ENCODE peak calls at places on chromosomes 6 and 20, in five cellular contexts. J is immature natural killer cell, G is SK-N-SH, R is GM06990, Y is NCI-H187. C is an unnamed sample.
A peak's percentile ranks its signal among the peaks of the same experiment; 100 is the strongest.

GRCh38 chr20:17843246-17844132 is 125.1 kb downstream of the SNX5 start:
- DNase-seq in R (no peak), G (no peak), Y (no peak), J (peak; percentile 70), C (peak; percentile 54)

GRCh38 chr20:4406627-4407026 is 315.1 kb upstream of the PRND start:
- DNase-seq in J (no peak), Y (no peak), G (no peak), R (no peak), C (no peak)

GRCh38 chr6:159169193-159169555 is at the start of gene FNDC1:
- DNase-seq in R (peak; percentile 47), Y (no peak), G (peak; percentile 90), J (peak; percentile 31), C (peak; percentile 38)

GRCh38 chr20:58875541-58876134 is 23.1 kb downstream of the GNAS start:
- DNase-seq in Y (no peak), G (no peak), R (no peak), J (no peak), C (no peak)

GRCh38 chr6:128327890-128328289 is 192.5 kb downstream of the PTPRK start:
- DNase-seq in J (peak; percentile 6), R (peak; percentile 10), Y (peak; percentile 3), G (peak; percentile 1), C (no peak)

GRCh38 chr20:44477151-44477550 is 1.5 kb downstream of the TTPAL start:
- DNase-seq in R (no peak), G (no peak), J (no peak), Y (no peak), C (no peak)

GRCh38 chr20:7171911-7172310 is 404.4 kb downstream of the BMP2 start:
- DNase-seq in J (no peak), R (no peak), G (no peak), Y (no peak), C (no peak)

GRCh38 chr6:84033523-84034451 is at the start of gene MRAP2:
- DNase-seq in G (peak; percentile 84), J (no peak), R (peak; percentile 18), Y (peak; percentile 29), C (peak; percentile 18)